ENCODE peak calls at places on chromosome X, in five cellular contexts. One of them, this sample, is unnamed.

GRCh38 chrX:15566244-15566643 is 34.5 kb downstream of the ACE2 start:
- DNase-seq in HepG2: no peak
- DNase-seq in K562: no peak
- DNase-seq in HCT116: no peak
- DNase-seq in GM23338: peak
- DNase-seq in this sample: no peak

GRCh38 chrX:70089575-70090297 is 27.5 kb downstream of the OTUD6A start:
- DNase-seq in HepG2: no peak
- DNase-seq in K562: no peak
- DNase-seq in HCT116: no peak
- DNase-seq in GM23338: no peak
- DNase-seq in this sample: no peak

GRCh38 chrX:115892787-115893671 is 277.5 kb upstream of the AGTR2 start:
- DNase-seq in HepG2: peak
- DNase-seq in K562: peak
- DNase-seq in HCT116: peak
- DNase-seq in GM23338: peak
- DNase-seq in this sample: no peak

GRCh38 chrX:119067023-119067739 is 5.6 kb upstream of the CT47C1 start:
- DNase-seq in HepG2: peak
- DNase-seq in K562: peak
- DNase-seq in HCT116: peak
- DNase-seq in GM23338: peak
- DNase-seq in this sample: no peak

GRCh38 chrX:21666679-21667078 is 8.5 kb upstream of the KLHL34 start:
- DNase-seq in HepG2: no peak
- DNase-seq in K562: no peak
- DNase-seq in HCT116: no peak
- DNase-seq in GM23338: no peak
- DNase-seq in this sample: no peak

GRCh38 chrX:109890910-109891502 is 111.9 kb upstream of the TMEM164 start:
- DNase-seq in HepG2: peak
- DNase-seq in K562: peak
- DNase-seq in HCT116: peak
- DNase-seq in GM23338: peak
- DNase-seq in this sample: no peak

GRCh38 chrX:132956421-132957210 is 1.8 kb downstream of the HS6ST2 start:
- DNase-seq in HepG2: no peak
- DNase-seq in K562: no peak
- DNase-seq in HCT116: no peak
- DNase-seq in GM23338: peak
- DNase-seq in this sample: no peak

GRCh38 chrX:44068043-44068442 is 94.9 kb upstream of the NDP start:
- DNase-seq in HepG2: no peak
- DNase-seq in K562: no peak
- DNase-seq in HCT116: no peak
- DNase-seq in GM23338: no peak
- DNase-seq in this sample: no peak

GRCh38 chrX:7828594-7828993 is 14.4 kb upstream of the VCX start:
- DNase-seq in HepG2: peak
- DNase-seq in K562: peak
- DNase-seq in HCT116: no peak
- DNase-seq in GM23338: peak
- DNase-seq in this sample: no peak

GRCh38 chrX:22150371-22150770 is 118.2 kb downstream of the PHEX start:
- DNase-seq in HepG2: no peak
- DNase-seq in K562: no peak
- DNase-seq in HCT116: no peak
- DNase-seq in GM23338: no peak
- DNase-seq in this sample: no peak

GRCh38 chrX:480861-481417 is 94.2 kb upstream of the PPP2R3B start:
- DNase-seq in HepG2: no peak
- DNase-seq in K562: no peak
- DNase-seq in HCT116: no peak
- DNase-seq in GM23338: no peak
- DNase-seq in this sample: no peak

GRCh38 chrX:149274516-149275105 is 230.5 kb downstream of the IDS start:
- DNase-seq in HepG2: no peak
- DNase-seq in K562: no peak
- DNase-seq in HCT116: no peak
- DNase-seq in GM23338: no peak
- DNase-seq in this sample: no peak

GRCh38 chrX:9587551-9588096 is 122.8 kb downstream of the TBL1X start:
- DNase-seq in HepG2: no peak
- DNase-seq in K562: no peak
- DNase-seq in HCT116: no peak
- DNase-seq in GM23338: no peak
- DNase-seq in this sample: no peak

GRCh38 chrX:123475068-123475724 is 257.7 kb downstream of the THOC2 start:
- DNase-seq in HepG2: no peak
- DNase-seq in K562: peak
- DNase-seq in HCT116: no peak
- DNase-seq in GM23338: no peak
- DNase-seq in this sample: no peak

GRCh38 chrX:148914783-148915182 is 414.4 kb downstream of the AFF2 start:
- DNase-seq in HepG2: no peak
- DNase-seq in K562: no peak
- DNase-seq in HCT116: no peak
- DNase-seq in GM23338: no peak
- DNase-seq in this sample: no peak

GRCh38 chrX:21740329-21741274 is 17.3 kb downstream of the SMPX start:
- DNase-seq in HepG2: peak
- DNase-seq in K562: no peak
- DNase-seq in HCT116: no peak
- DNase-seq in GM23338: no peak
- DNase-seq in this sample: no peak

GRCh38 chrX:77893713-77894112 is 1.5 kb downstream of the MAGT1 start:
- DNase-seq in HepG2: no peak
- DNase-seq in K562: no peak
- DNase-seq in HCT116: no peak
- DNase-seq in GM23338: no peak
- DNase-seq in this sample: no peak

GRCh38 chrX:119573840-119574393 is 446 bp upstream of the UBE2A start:
- DNase-seq in HepG2: peak
- DNase-seq in K562: peak
- DNase-seq in HCT116: peak
- DNase-seq in GM23338: peak
- DNase-seq in this sample: no peak

GRCh38 chrX:8067754-8068469 is 103.2 kb downstream of the VCX2 start:
- DNase-seq in HepG2: no peak
- DNase-seq in K562: no peak
- DNase-seq in HCT116: no peak
- DNase-seq in GM23338: no peak
- DNase-seq in this sample: no peak

GRCh38 chrX:103467156-103467555 is 52.1 kb downstream of the RAB40A start:
- DNase-seq in HepG2: no peak
- DNase-seq in K562: no peak
- DNase-seq in HCT116: no peak
- DNase-seq in GM23338: no peak
- DNase-seq in this sample: no peak

GRCh38 chrX:71532078-71532752 is 689 bp upstream of the OGT start:
- DNase-seq in HepG2: no peak
- DNase-seq in K562: peak
- DNase-seq in HCT116: no peak
- DNase-seq in GM23338: no peak
- DNase-seq in this sample: no peak
- TF ChIP-seq POLR2AphosphoS5 in HepG2: no peak
- TF ChIP-seq POLR2AphosphoS5 in K562: no peak
- TF ChIP-seq POLR2AphosphoS5 in HCT116: no peak
- TF ChIP-seq POLR2AphosphoS5 in GM23338: no peak
- TF ChIP-seq POLR2AphosphoS5 in this sample: no peak

GRCh38 chrX:140764401-140764919 is 54.9 kb downstream of the LINC00632 start:
- DNase-seq in HepG2: no peak
- DNase-seq in K562: no peak
- DNase-seq in HCT116: no peak
- DNase-seq in GM23338: peak
- DNase-seq in this sample: no peak
- H3K27ac ChIP-seq in HepG2: no peak
- H3K27ac ChIP-seq in K562: no peak
- H3K27ac ChIP-seq in HCT116: no peak
- H3K27ac ChIP-seq in GM23338: no peak
- H3K27ac ChIP-seq in this sample: no peak

GRCh38 chrX:107507744-107508117 is 58.3 kb downstream of the FRMPD3 start:
- DNase-seq in HepG2: no peak
- DNase-seq in K562: no peak
- DNase-seq in HCT116: no peak
- DNase-seq in GM23338: no peak
- DNase-seq in this sample: no peak
- TF ChIP-seq EZH2 in HepG2: no peak
- TF ChIP-seq EZH2 in K562: no peak
- TF ChIP-seq EZH2 in HCT116: no peak
- TF ChIP-seq EZH2 in GM23338: peak
- TF ChIP-seq EZH2 in this sample: no peak

DNA sequence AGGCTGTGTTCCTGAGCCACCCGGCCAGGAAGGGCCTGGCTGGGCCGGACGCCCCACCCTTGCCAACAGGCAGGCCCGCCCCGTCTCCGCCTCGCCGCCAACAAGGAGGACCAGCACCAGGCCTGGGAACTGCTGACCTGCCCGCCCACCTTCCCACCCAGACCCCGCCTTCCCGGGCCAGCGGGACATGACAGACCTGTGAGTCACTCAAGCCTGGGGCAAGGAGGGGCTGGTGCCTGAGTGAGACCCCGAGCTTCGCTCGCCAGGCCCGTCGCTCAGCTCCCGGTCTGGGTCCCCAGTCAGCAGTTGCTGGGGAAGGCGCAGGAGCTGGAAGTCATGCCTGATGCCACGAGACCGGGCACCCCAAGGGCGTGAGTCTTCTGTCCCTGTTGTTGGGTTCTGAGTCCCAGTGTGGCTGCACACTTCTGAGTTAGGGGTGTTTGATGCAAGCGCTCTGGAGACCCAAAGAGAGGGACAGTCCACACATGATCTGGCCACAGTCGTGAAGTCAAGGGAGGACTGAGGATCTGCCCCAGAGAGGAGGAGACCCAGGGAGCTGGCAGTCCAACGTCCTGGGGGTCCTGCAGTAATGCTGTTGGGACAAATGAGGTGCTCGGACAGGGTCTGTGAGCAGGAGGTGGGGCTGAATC is at the start of gene DNASE1L1:
- DNase-seq in HepG2: peak
- DNase-seq in K562: peak
- DNase-seq in HCT116: no peak
- DNase-seq in GM23338: peak
- DNase-seq in this sample: no peak
- TF ChIP-seq POLR2AphosphoS5 in HepG2: no peak
- TF ChIP-seq POLR2AphosphoS5 in K562: no peak
- TF ChIP-seq POLR2AphosphoS5 in HCT116: peak
- TF ChIP-seq POLR2AphosphoS5 in GM23338: peak
- TF ChIP-seq POLR2AphosphoS5 in this sample: no peak

GRCh38 chrX:67724359-67725110 is 180.7 kb downstream of the AR start:
- DNase-seq in HepG2: no peak
- DNase-seq in K562: no peak
- DNase-seq in HCT116: no peak
- DNase-seq in GM23338: no peak
- DNase-seq in this sample: no peak
- H3K27ac ChIP-seq in HepG2: no peak
- H3K27ac ChIP-seq in K562: no peak
- H3K27ac ChIP-seq in HCT116: no peak
- H3K27ac ChIP-seq in GM23338: no peak
- H3K27ac ChIP-seq in this sample: no peak

GRCh38 chrX:139194571-139195280 is 335.8 kb upstream of the F9 start:
- DNase-seq in HepG2: no peak
- DNase-seq in K562: peak
- DNase-seq in HCT116: no peak
- DNase-seq in GM23338: peak
- DNase-seq in this sample: no peak
- TF ChIP-seq EZH2 in HepG2: no peak
- TF ChIP-seq EZH2 in K562: no peak
- TF ChIP-seq EZH2 in HCT116: no peak
- TF ChIP-seq EZH2 in GM23338: peak
- TF ChIP-seq EZH2 in this sample: no peak

DNA sequence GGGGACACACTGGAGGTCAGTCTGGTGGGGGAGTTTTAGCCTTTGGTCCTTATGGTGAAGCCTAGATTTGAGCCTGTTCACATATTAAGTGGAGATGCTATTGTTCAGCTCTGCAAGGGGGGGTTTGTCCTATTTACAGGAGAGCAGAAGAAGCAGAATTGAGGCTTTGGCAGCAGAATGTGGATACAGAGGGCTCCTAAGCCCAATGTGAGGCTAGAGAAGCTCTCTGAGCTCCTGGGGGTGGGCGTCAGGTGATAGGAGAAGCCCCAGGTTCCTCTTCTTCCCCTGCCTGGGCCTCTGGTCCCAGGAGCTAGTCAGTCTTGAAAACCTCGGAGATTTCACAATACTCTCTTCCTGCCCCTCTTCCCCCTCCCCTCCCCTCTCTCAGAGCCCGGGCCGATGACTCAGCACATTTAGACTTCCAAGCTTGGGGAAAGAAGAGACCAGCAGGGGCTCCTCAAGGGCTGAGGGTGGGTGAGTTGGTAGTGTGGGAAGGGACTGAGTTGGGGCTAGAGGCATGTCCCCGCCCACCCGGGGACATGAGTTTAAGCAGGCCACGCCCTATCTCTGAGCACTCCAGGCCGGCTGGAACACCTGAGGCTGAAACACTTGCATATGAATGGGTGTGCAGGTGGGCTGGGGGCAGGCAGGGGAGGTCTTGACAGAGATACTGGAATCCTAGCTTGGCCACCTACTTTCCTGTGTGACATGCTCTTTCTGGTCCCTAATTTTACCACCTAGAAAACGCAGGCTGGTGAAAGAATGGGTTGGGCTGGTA is 3.4 kb downstream of the TFE3 start:
- DNase-seq in HepG2: peak
- DNase-seq in K562: peak
- DNase-seq in HCT116: peak
- DNase-seq in GM23338: peak
- DNase-seq in this sample: peak
- TF ChIP-seq POLR2AphosphoS5 in HepG2: no peak
- TF ChIP-seq POLR2AphosphoS5 in K562: no peak
- TF ChIP-seq POLR2AphosphoS5 in HCT116: no peak
- TF ChIP-seq POLR2AphosphoS5 in GM23338: peak
- TF ChIP-seq POLR2AphosphoS5 in this sample: peak

GRCh38 chrX:13755254-13755653 is 20.7 kb downstream of the OFD1 start:
- DNase-seq in HepG2: no peak
- DNase-seq in K562: no peak
- DNase-seq in HCT116: no peak
- DNase-seq in GM23338: no peak
- DNase-seq in this sample: no peak
- H3K27ac ChIP-seq in HepG2: no peak
- H3K27ac ChIP-seq in K562: no peak
- H3K27ac ChIP-seq in HCT116: no peak
- H3K27ac ChIP-seq in GM23338: no peak
- H3K27ac ChIP-seq in this sample: no peak

DNA sequence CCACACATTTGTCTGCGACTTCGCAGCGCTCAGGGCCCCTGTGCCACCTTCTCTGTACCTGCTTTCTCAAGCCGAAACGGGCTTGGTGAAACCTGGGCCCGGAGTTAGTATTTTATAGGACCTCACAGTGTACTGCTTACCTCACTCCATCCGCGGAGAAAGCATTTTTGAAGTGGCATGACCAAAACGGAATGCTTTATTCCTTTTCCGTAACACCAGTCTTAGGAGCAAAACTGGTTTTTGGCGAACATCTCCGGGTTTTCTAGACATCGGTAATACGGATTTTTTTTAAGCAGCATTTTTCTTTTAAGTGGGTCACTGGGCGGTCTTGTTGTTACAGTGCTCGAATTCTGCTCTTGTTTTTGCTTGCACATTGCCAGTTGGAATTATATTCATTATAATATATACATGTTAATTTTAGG is 3.6 kb downstream of the ZIC3 start:
- DNase-seq in HepG2: no peak
- DNase-seq in K562: no peak
- DNase-seq in HCT116: no peak
- DNase-seq in GM23338: no peak
- DNase-seq in this sample: no peak
- TF ChIP-seq EZH2 in HepG2: no peak
- TF ChIP-seq EZH2 in K562: no peak
- TF ChIP-seq EZH2 in HCT116: no peak
- TF ChIP-seq EZH2 in GM23338: no peak
- TF ChIP-seq EZH2 in this sample: no peak